ENCODE peak calls at places on chromosome 16, in ten cellular contexts. One of them, this sample, is unnamed.

GRCh38 chr16:66921758-66922450 is 3.2 kb upstream of the CDH16 start:
- DNase-seq in spleen: no peak
- DNase-seq in transverse colon: no peak
- DNase-seq in HCT116: no peak
- DNase-seq in sigmoid colon: no peak
- DNase-seq in suprapubic skin: no peak
- DNase-seq in K562: no peak
- DNase-seq in HepG2: no peak
- DNase-seq in GM12891: no peak
- DNase-seq in GM12878: no peak
- DNase-seq in this sample: no peak

GRCh38 chr16:57025941-57026777 is 36.8 kb downstream of the NLRC5 start:
- DNase-seq in spleen: peak
- DNase-seq in transverse colon: no peak
- DNase-seq in HCT116: no peak
- DNase-seq in sigmoid colon: peak
- DNase-seq in suprapubic skin: peak
- DNase-seq in K562: no peak
- DNase-seq in HepG2: no peak
- DNase-seq in GM12891: no peak
- DNase-seq in GM12878: no peak
- DNase-seq in this sample: no peak

GRCh38 chr16:87042551-87043272 is 274.5 kb downstream of the C16orf95 start:
- DNase-seq in spleen: no peak
- DNase-seq in transverse colon: no peak
- DNase-seq in HCT116: no peak
- DNase-seq in sigmoid colon: peak
- DNase-seq in suprapubic skin: no peak
- DNase-seq in K562: no peak
- DNase-seq in HepG2: no peak
- DNase-seq in GM12891: no peak
- DNase-seq in GM12878: no peak
- DNase-seq in this sample: no peak

GRCh38 chr16:76035689-76036088 is 241.5 kb upstream of the CNTNAP4 start:
- DNase-seq in spleen: no peak
- DNase-seq in transverse colon: no peak
- DNase-seq in HCT116: peak
- DNase-seq in sigmoid colon: no peak
- DNase-seq in suprapubic skin: no peak
- DNase-seq in K562: no peak
- DNase-seq in HepG2: no peak
- DNase-seq in GM12891: no peak
- DNase-seq in GM12878: no peak
- DNase-seq in this sample: no peak

GRCh38 chr16:77062878-77063566 is 128.0 kb upstream of the MON1B start:
- DNase-seq in spleen: no peak
- DNase-seq in transverse colon: no peak
- DNase-seq in HCT116: no peak
- DNase-seq in sigmoid colon: peak
- DNase-seq in suprapubic skin: no peak
- DNase-seq in K562: no peak
- DNase-seq in HepG2: no peak
- DNase-seq in GM12891: no peak
- DNase-seq in GM12878: no peak
- DNase-seq in this sample: peak

GRCh38 chr16:74499114-74499513 is 77.8 kb upstream of the CLEC18B start:
- DNase-seq in spleen: no peak
- DNase-seq in transverse colon: no peak
- DNase-seq in HCT116: no peak
- DNase-seq in sigmoid colon: no peak
- DNase-seq in suprapubic skin: no peak
- DNase-seq in K562: no peak
- DNase-seq in HepG2: no peak
- DNase-seq in GM12891: no peak
- DNase-seq in GM12878: no peak
- DNase-seq in this sample: no peak

GRCh38 chr16:22189473-22190168 is 16.5 kb upstream of the EEF2K start:
- DNase-seq in spleen: peak
- DNase-seq in transverse colon: peak
- DNase-seq in HCT116: no peak
- DNase-seq in sigmoid colon: peak
- DNase-seq in suprapubic skin: peak
- DNase-seq in K562: no peak
- DNase-seq in HepG2: no peak
- DNase-seq in GM12891: no peak
- DNase-seq in GM12878: no peak
- DNase-seq in this sample: peak

GRCh38 chr16:9092963-9093477 is 1.6 kb downstream of the HAPSTR1 start:
- DNase-seq in spleen: peak
- DNase-seq in transverse colon: peak
- DNase-seq in HCT116: no peak
- DNase-seq in sigmoid colon: peak
- DNase-seq in suprapubic skin: no peak
- DNase-seq in K562: no peak
- DNase-seq in HepG2: no peak
- DNase-seq in GM12891: no peak
- DNase-seq in GM12878: no peak
- DNase-seq in this sample: peak

GRCh38 chr16:87076950-87077749 is 240.0 kb downstream of the C16orf95 start:
- DNase-seq in spleen: peak
- DNase-seq in transverse colon: peak
- DNase-seq in HCT116: peak
- DNase-seq in sigmoid colon: peak
- DNase-seq in suprapubic skin: no peak
- DNase-seq in K562: peak
- DNase-seq in HepG2: peak
- DNase-seq in GM12891: no peak
- DNase-seq in GM12878: no peak
- DNase-seq in this sample: peak

GRCh38 chr16:47018223-47018891 is 44.9 kb upstream of the DNAJA2 start:
- DNase-seq in spleen: peak
- DNase-seq in transverse colon: peak
- DNase-seq in HCT116: peak
- DNase-seq in sigmoid colon: no peak
- DNase-seq in suprapubic skin: no peak
- DNase-seq in K562: peak
- DNase-seq in HepG2: peak
- DNase-seq in GM12891: peak
- DNase-seq in GM12878: peak
- DNase-seq in this sample: peak

GRCh38 chr16:31301708-31302400 is 42.1 kb downstream of the ITGAM start:
- DNase-seq in spleen: no peak
- DNase-seq in transverse colon: no peak
- DNase-seq in HCT116: no peak
- DNase-seq in sigmoid colon: no peak
- DNase-seq in suprapubic skin: no peak
- DNase-seq in K562: peak
- DNase-seq in HepG2: no peak
- DNase-seq in GM12891: no peak
- DNase-seq in GM12878: no peak
- DNase-seq in this sample: no peak

GRCh38 chr16:51641191-51641765 is 490.2 kb upstream of the SALL1 start:
- DNase-seq in spleen: no peak
- DNase-seq in transverse colon: no peak
- DNase-seq in HCT116: no peak
- DNase-seq in sigmoid colon: no peak
- DNase-seq in suprapubic skin: no peak
- DNase-seq in K562: no peak
- DNase-seq in HepG2: no peak
- DNase-seq in GM12891: no peak
- DNase-seq in GM12878: no peak
- DNase-seq in this sample: no peak

GRCh38 chr16:57986196-57986595 is 14.3 kb downstream of the ZNF319 start:
- DNase-seq in spleen: peak
- DNase-seq in transverse colon: no peak
- DNase-seq in HCT116: no peak
- DNase-seq in sigmoid colon: peak
- DNase-seq in suprapubic skin: peak
- DNase-seq in K562: no peak
- DNase-seq in HepG2: no peak
- DNase-seq in GM12891: no peak
- DNase-seq in GM12878: no peak
- DNase-seq in this sample: no peak

GRCh38 chr16:14501331-14502255 is 128.5 kb downstream of the PARN start:
- DNase-seq in spleen: no peak
- DNase-seq in transverse colon: peak
- DNase-seq in HCT116: peak
- DNase-seq in sigmoid colon: peak
- DNase-seq in suprapubic skin: peak
- DNase-seq in K562: peak
- DNase-seq in HepG2: peak
- DNase-seq in GM12891: no peak
- DNase-seq in GM12878: peak
- DNase-seq in this sample: peak

GRCh38 chr16:49779979-49780378 is 75.9 kb downstream of the ZNF423 start:
- DNase-seq in spleen: no peak
- DNase-seq in transverse colon: no peak
- DNase-seq in HCT116: no peak
- DNase-seq in sigmoid colon: no peak
- DNase-seq in suprapubic skin: no peak
- DNase-seq in K562: no peak
- DNase-seq in HepG2: no peak
- DNase-seq in GM12891: no peak
- DNase-seq in GM12878: no peak
- DNase-seq in this sample: no peak

GRCh38 chr16:56675685-56676210 is 6.1 kb downstream of the MT1H start:
- DNase-seq in spleen: no peak
- DNase-seq in transverse colon: peak
- DNase-seq in HCT116: no peak
- DNase-seq in sigmoid colon: no peak
- DNase-seq in suprapubic skin: no peak
- DNase-seq in K562: peak
- DNase-seq in HepG2: no peak
- DNase-seq in GM12891: no peak
- DNase-seq in GM12878: no peak
- DNase-seq in this sample: no peak

GRCh38 chr16:424623-425081 is 797 bp upstream of the RAB11FIP3 start:
- DNase-seq in spleen: no peak
- DNase-seq in transverse colon: peak
- DNase-seq in HCT116: no peak
- DNase-seq in sigmoid colon: peak
- DNase-seq in suprapubic skin: peak
- DNase-seq in K562: no peak
- DNase-seq in HepG2: no peak
- DNase-seq in GM12891: no peak
- DNase-seq in GM12878: no peak
- DNase-seq in this sample: peak

GRCh38 chr16:28837672-28838557 is 8.2 kb downstream of the TUFM start:
- DNase-seq in spleen: no peak
- DNase-seq in transverse colon: no peak
- DNase-seq in HCT116: no peak
- DNase-seq in sigmoid colon: no peak
- DNase-seq in suprapubic skin: no peak
- DNase-seq in K562: no peak
- DNase-seq in HepG2: no peak
- DNase-seq in GM12891: no peak
- DNase-seq in GM12878: no peak
- DNase-seq in this sample: no peak
- TF ChIP-seq POLR2AphosphoS5 in spleen: no peak
- TF ChIP-seq POLR2AphosphoS5 in transverse colon: no peak
- TF ChIP-seq POLR2AphosphoS5 in HCT116: no peak
- TF ChIP-seq POLR2AphosphoS5 in sigmoid colon: no peak
- TF ChIP-seq POLR2AphosphoS5 in suprapubic skin: no peak
- TF ChIP-seq POLR2AphosphoS5 in K562: peak
- TF ChIP-seq POLR2AphosphoS5 in HepG2: peak
- TF ChIP-seq POLR2AphosphoS5 in GM12891: peak
- TF ChIP-seq POLR2AphosphoS5 in GM12878: peak
- TF ChIP-seq POLR2AphosphoS5 in this sample: no peak

GRCh38 chr16:12489362-12489761 is 314.3 kb downstream of the CPPED1 start:
- DNase-seq in spleen: no peak
- DNase-seq in transverse colon: no peak
- DNase-seq in HCT116: no peak
- DNase-seq in sigmoid colon: no peak
- DNase-seq in suprapubic skin: no peak
- DNase-seq in K562: no peak
- DNase-seq in HepG2: no peak
- DNase-seq in GM12891: no peak
- DNase-seq in GM12878: no peak
- DNase-seq in this sample: no peak

GRCh38 chr16:12485425-12485824 is 318.3 kb downstream of the CPPED1 start:
- DNase-seq in spleen: no peak
- DNase-seq in transverse colon: no peak
- DNase-seq in HCT116: no peak
- DNase-seq in sigmoid colon: no peak
- DNase-seq in suprapubic skin: no peak
- DNase-seq in K562: no peak
- DNase-seq in HepG2: no peak
- DNase-seq in GM12891: no peak
- DNase-seq in GM12878: no peak
- DNase-seq in this sample: no peak

GRCh38 chr16:12486386-12486785 is 317.3 kb downstream of the CPPED1 start:
- DNase-seq in spleen: no peak
- DNase-seq in transverse colon: no peak
- DNase-seq in HCT116: no peak
- DNase-seq in sigmoid colon: no peak
- DNase-seq in suprapubic skin: no peak
- DNase-seq in K562: no peak
- DNase-seq in HepG2: no peak
- DNase-seq in GM12891: no peak
- DNase-seq in GM12878: no peak
- DNase-seq in this sample: no peak

GRCh38 chr16:12484987-12485386 is 318.7 kb downstream of the CPPED1 start:
- DNase-seq in spleen: no peak
- DNase-seq in transverse colon: no peak
- DNase-seq in HCT116: no peak
- DNase-seq in sigmoid colon: no peak
- DNase-seq in suprapubic skin: no peak
- DNase-seq in K562: no peak
- DNase-seq in HepG2: no peak
- DNase-seq in GM12891: no peak
- DNase-seq in GM12878: no peak
- DNase-seq in this sample: no peak

GRCh38 chr16:12488371-12488770 is 315.3 kb downstream of the CPPED1 start:
- DNase-seq in spleen: no peak
- DNase-seq in transverse colon: no peak
- DNase-seq in HCT116: no peak
- DNase-seq in sigmoid colon: no peak
- DNase-seq in suprapubic skin: no peak
- DNase-seq in K562: no peak
- DNase-seq in HepG2: no peak
- DNase-seq in GM12891: no peak
- DNase-seq in GM12878: no peak
- DNase-seq in this sample: no peak
- TF ChIP-seq POLR2AphosphoS5 in spleen: no peak
- TF ChIP-seq POLR2AphosphoS5 in transverse colon: no peak
- TF ChIP-seq POLR2AphosphoS5 in HCT116: no peak
- TF ChIP-seq POLR2AphosphoS5 in sigmoid colon: no peak
- TF ChIP-seq POLR2AphosphoS5 in suprapubic skin: no peak
- TF ChIP-seq POLR2AphosphoS5 in K562: no peak
- TF ChIP-seq POLR2AphosphoS5 in HepG2: no peak
- TF ChIP-seq POLR2AphosphoS5 in GM12891: no peak
- TF ChIP-seq POLR2AphosphoS5 in GM12878: no peak
- TF ChIP-seq POLR2AphosphoS5 in this sample: no peak

GRCh38 chr16:85361441-85362118 is 249.3 kb upstream of the CIBAR2 start:
- DNase-seq in spleen: no peak
- DNase-seq in transverse colon: peak
- DNase-seq in HCT116: no peak
- DNase-seq in sigmoid colon: no peak
- DNase-seq in suprapubic skin: peak
- DNase-seq in K562: peak
- DNase-seq in HepG2: no peak
- DNase-seq in GM12891: no peak
- DNase-seq in GM12878: no peak
- DNase-seq in this sample: no peak
- TF ChIP-seq POLR2AphosphoS5 in spleen: no peak
- TF ChIP-seq POLR2AphosphoS5 in transverse colon: no peak
- TF ChIP-seq POLR2AphosphoS5 in HCT116: no peak
- TF ChIP-seq POLR2AphosphoS5 in sigmoid colon: no peak
- TF ChIP-seq POLR2AphosphoS5 in suprapubic skin: no peak
- TF ChIP-seq POLR2AphosphoS5 in K562: no peak
- TF ChIP-seq POLR2AphosphoS5 in HepG2: no peak
- TF ChIP-seq POLR2AphosphoS5 in GM12891: no peak
- TF ChIP-seq POLR2AphosphoS5 in GM12878: no peak
- TF ChIP-seq POLR2AphosphoS5 in this sample: no peak

GRCh38 chr16:88810868-88811599 is 694 bp downstream of the APRT start:
- DNase-seq in spleen: peak
- DNase-seq in transverse colon: peak
- DNase-seq in HCT116: peak
- DNase-seq in sigmoid colon: peak
- DNase-seq in suprapubic skin: peak
- DNase-seq in K562: no peak
- DNase-seq in HepG2: peak
- DNase-seq in GM12891: peak
- DNase-seq in GM12878: no peak
- DNase-seq in this sample: peak
- TF ChIP-seq POLR2AphosphoS5 in spleen: peak
- TF ChIP-seq POLR2AphosphoS5 in transverse colon: peak
- TF ChIP-seq POLR2AphosphoS5 in HCT116: peak
- TF ChIP-seq POLR2AphosphoS5 in sigmoid colon: peak
- TF ChIP-seq POLR2AphosphoS5 in suprapubic skin: peak
- TF ChIP-seq POLR2AphosphoS5 in K562: peak
- TF ChIP-seq POLR2AphosphoS5 in HepG2: peak
- TF ChIP-seq POLR2AphosphoS5 in GM12891: peak
- TF ChIP-seq POLR2AphosphoS5 in GM12878: peak
- TF ChIP-seq POLR2AphosphoS5 in this sample: no peak

This sample was measured in endothelial cell of umbilical vein.